ENCODE peak calls at places on chromosomes 5 and 9, in seven cellular contexts. One of them, this sample, is unnamed.

GRCh38 chr5:55429707-55430253 is 105.0 kb downstream of the PLPP1 start:
- DNase-seq in NCI-H2081: peak
- DNase-seq in H9: no peak
- DNase-seq in COR-L47: peak
- DNase-seq in neural crest cell: no peak
- DNase-seq in NCI-H82: no peak
- DNase-seq in activated CD8-positive, alpha-beta memory T cell treated with anti-CD3 and anti-CD28 coated beads, Interleukin-2, amount 10 ng/mL, durations not matched to agents 7 days and 5 days: no peak
- DNase-seq in this sample: no peak

GRCh38 chr5:111983459-111983858 is 226.5 kb upstream of the NREP start:
- DNase-seq in NCI-H2081: no peak
- DNase-seq in H9: no peak
- DNase-seq in COR-L47: no peak
- DNase-seq in neural crest cell: no peak
- DNase-seq in NCI-H82: no peak
- DNase-seq in activated CD8-positive, alpha-beta memory T cell treated with anti-CD3 and anti-CD28 coated beads, Interleukin-2, amount 10 ng/mL, durations not matched to agents 7 days and 5 days: no peak
- DNase-seq in this sample: no peak

GRCh38 chr9:108543251-108543768 is 312.5 kb downstream of the ACTL7B start:
- DNase-seq in NCI-H2081: no peak
- DNase-seq in H9: peak
- DNase-seq in COR-L47: no peak
- DNase-seq in neural crest cell: no peak
- DNase-seq in NCI-H82: no peak
- DNase-seq in activated CD8-positive, alpha-beta memory T cell treated with anti-CD3 and anti-CD28 coated beads, Interleukin-2, amount 10 ng/mL, durations not matched to agents 7 days and 5 days: no peak
- DNase-seq in this sample: peak

GRCh38 chr9:133553978-133554713 is 19.6 kb downstream of the ADAMTSL2 start:
- DNase-seq in NCI-H2081: no peak
- DNase-seq in H9: peak
- DNase-seq in COR-L47: no peak
- DNase-seq in neural crest cell: no peak
- DNase-seq in NCI-H82: no peak
- DNase-seq in activated CD8-positive, alpha-beta memory T cell treated with anti-CD3 and anti-CD28 coated beads, Interleukin-2, amount 10 ng/mL, durations not matched to agents 7 days and 5 days: no peak
- DNase-seq in this sample: no peak

GRCh38 chr9:33659915-33660314 is 135.4 kb upstream of the PRSS3 start:
- DNase-seq in NCI-H2081: no peak
- DNase-seq in H9: no peak
- DNase-seq in COR-L47: no peak
- DNase-seq in neural crest cell: no peak
- DNase-seq in NCI-H82: no peak
- DNase-seq in activated CD8-positive, alpha-beta memory T cell treated with anti-CD3 and anti-CD28 coated beads, Interleukin-2, amount 10 ng/mL, durations not matched to agents 7 days and 5 days: no peak
- DNase-seq in this sample: no peak

GRCh38 chr9:27247756-27248155 is 49.2 kb downstream of the EQTN start:
- DNase-seq in NCI-H2081: peak
- DNase-seq in H9: peak
- DNase-seq in COR-L47: peak
- DNase-seq in neural crest cell: peak
- DNase-seq in NCI-H82: peak
- DNase-seq in activated CD8-positive, alpha-beta memory T cell treated with anti-CD3 and anti-CD28 coated beads, Interleukin-2, amount 10 ng/mL, durations not matched to agents 7 days and 5 days: no peak
- DNase-seq in this sample: peak

GRCh38 chr5:36722913-36723312 is 116.5 kb downstream of the SLC1A3 start:
- DNase-seq in NCI-H2081: no peak
- DNase-seq in H9: no peak
- DNase-seq in COR-L47: no peak
- DNase-seq in neural crest cell: no peak
- DNase-seq in NCI-H82: peak
- DNase-seq in activated CD8-positive, alpha-beta memory T cell treated with anti-CD3 and anti-CD28 coated beads, Interleukin-2, amount 10 ng/mL, durations not matched to agents 7 days and 5 days: no peak
- DNase-seq in this sample: peak

GRCh38 chr5:139470821-139471300 is at the start of gene SMIM33:
- DNase-seq in NCI-H2081: no peak
- DNase-seq in H9: no peak
- DNase-seq in COR-L47: no peak
- DNase-seq in neural crest cell: no peak
- DNase-seq in NCI-H82: no peak
- DNase-seq in activated CD8-positive, alpha-beta memory T cell treated with anti-CD3 and anti-CD28 coated beads, Interleukin-2, amount 10 ng/mL, durations not matched to agents 7 days and 5 days: no peak
- DNase-seq in this sample: no peak

GRCh38 chr5:159442210-159442850 is 112.0 kb upstream of the IL12B start:
- DNase-seq in NCI-H2081: no peak
- DNase-seq in H9: peak
- DNase-seq in COR-L47: no peak
- DNase-seq in neural crest cell: no peak
- DNase-seq in NCI-H82: peak
- DNase-seq in activated CD8-positive, alpha-beta memory T cell treated with anti-CD3 and anti-CD28 coated beads, Interleukin-2, amount 10 ng/mL, durations not matched to agents 7 days and 5 days: no peak
- DNase-seq in this sample: no peak

GRCh38 chr5:71658916-71659661 is 60.0 kb upstream of the CARTPT start:
- DNase-seq in NCI-H2081: no peak
- DNase-seq in H9: no peak
- DNase-seq in COR-L47: no peak
- DNase-seq in neural crest cell: no peak
- DNase-seq in NCI-H82: peak
- DNase-seq in activated CD8-positive, alpha-beta memory T cell treated with anti-CD3 and anti-CD28 coated beads, Interleukin-2, amount 10 ng/mL, durations not matched to agents 7 days and 5 days: no peak
- DNase-seq in this sample: peak

GRCh38 chr5:53041071-53041692 is 52.0 kb downstream of the ITGA2 start:
- DNase-seq in NCI-H2081: no peak
- DNase-seq in H9: no peak
- DNase-seq in COR-L47: no peak
- DNase-seq in neural crest cell: no peak
- DNase-seq in NCI-H82: no peak
- DNase-seq in activated CD8-positive, alpha-beta memory T cell treated with anti-CD3 and anti-CD28 coated beads, Interleukin-2, amount 10 ng/mL, durations not matched to agents 7 days and 5 days: peak
- DNase-seq in this sample: no peak

GRCh38 chr9:93465853-93466252 is 12.5 kb upstream of the FAM120AOS start:
- DNase-seq in NCI-H2081: no peak
- DNase-seq in H9: no peak
- DNase-seq in COR-L47: no peak
- DNase-seq in neural crest cell: no peak
- DNase-seq in NCI-H82: no peak
- DNase-seq in activated CD8-positive, alpha-beta memory T cell treated with anti-CD3 and anti-CD28 coated beads, Interleukin-2, amount 10 ng/mL, durations not matched to agents 7 days and 5 days: no peak
- DNase-seq in this sample: no peak

GRCh38 chr9:134224827-134225154 is 60.4 kb upstream of the RNU6ATAC start:
- DNase-seq in NCI-H2081: no peak
- DNase-seq in H9: no peak
- DNase-seq in COR-L47: no peak
- DNase-seq in neural crest cell: no peak
- DNase-seq in NCI-H82: no peak
- DNase-seq in activated CD8-positive, alpha-beta memory T cell treated with anti-CD3 and anti-CD28 coated beads, Interleukin-2, amount 10 ng/mL, durations not matched to agents 7 days and 5 days: no peak
- DNase-seq in this sample: no peak

GRCh38 chr9:33884856-33885701 is 68.1 kb downstream of the UBE2R2 start:
- DNase-seq in NCI-H2081: peak
- DNase-seq in H9: no peak
- DNase-seq in COR-L47: peak
- DNase-seq in neural crest cell: no peak
- DNase-seq in NCI-H82: peak
- DNase-seq in activated CD8-positive, alpha-beta memory T cell treated with anti-CD3 and anti-CD28 coated beads, Interleukin-2, amount 10 ng/mL, durations not matched to agents 7 days and 5 days: no peak
- DNase-seq in this sample: peak

GRCh38 chr5:1881731-1882336 is 891 bp downstream of the IRX4 start:
- DNase-seq in NCI-H2081: no peak
- DNase-seq in H9: peak
- DNase-seq in COR-L47: no peak
- DNase-seq in neural crest cell: no peak
- DNase-seq in NCI-H82: no peak
- DNase-seq in activated CD8-positive, alpha-beta memory T cell treated with anti-CD3 and anti-CD28 coated beads, Interleukin-2, amount 10 ng/mL, durations not matched to agents 7 days and 5 days: no peak
- DNase-seq in this sample: no peak

GRCh38 chr5:179623001-179623905 is at the start of gene HNRNPH1:
- DNase-seq in NCI-H2081: peak
- DNase-seq in H9: peak
- DNase-seq in COR-L47: peak
- DNase-seq in neural crest cell: peak
- DNase-seq in NCI-H82: peak
- DNase-seq in activated CD8-positive, alpha-beta memory T cell treated with anti-CD3 and anti-CD28 coated beads, Interleukin-2, amount 10 ng/mL, durations not matched to agents 7 days and 5 days: peak
- DNase-seq in this sample: peak

GRCh38 chr5:88503065-88503394 is 234.4 kb upstream of the TMEM161B start:
- DNase-seq in NCI-H2081: no peak
- DNase-seq in H9: no peak
- DNase-seq in COR-L47: no peak
- DNase-seq in neural crest cell: no peak
- DNase-seq in NCI-H82: no peak
- DNase-seq in activated CD8-positive, alpha-beta memory T cell treated with anti-CD3 and anti-CD28 coated beads, Interleukin-2, amount 10 ng/mL, durations not matched to agents 7 days and 5 days: no peak
- DNase-seq in this sample: no peak

GRCh38 chr5:16773990-16774389 is 157.2 kb upstream of the RETREG1 start:
- DNase-seq in NCI-H2081: peak
- DNase-seq in H9: no peak
- DNase-seq in COR-L47: peak
- DNase-seq in neural crest cell: no peak
- DNase-seq in NCI-H82: peak
- DNase-seq in activated CD8-positive, alpha-beta memory T cell treated with anti-CD3 and anti-CD28 coated beads, Interleukin-2, amount 10 ng/mL, durations not matched to agents 7 days and 5 days: no peak
- DNase-seq in this sample: peak

GRCh38 chr9:83503881-83504280 is 34.3 kb downstream of the FRMD3 start:
- DNase-seq in NCI-H2081: no peak
- DNase-seq in H9: no peak
- DNase-seq in COR-L47: no peak
- DNase-seq in neural crest cell: no peak
- DNase-seq in NCI-H82: no peak
- DNase-seq in activated CD8-positive, alpha-beta memory T cell treated with anti-CD3 and anti-CD28 coated beads, Interleukin-2, amount 10 ng/mL, durations not matched to agents 7 days and 5 days: no peak
- DNase-seq in this sample: no peak

GRCh38 chr9:126842977-126843799 is 17.3 kb upstream of the ZBTB34 start:
- DNase-seq in NCI-H2081: no peak
- DNase-seq in H9: no peak
- DNase-seq in COR-L47: no peak
- DNase-seq in neural crest cell: no peak
- DNase-seq in NCI-H82: no peak
- DNase-seq in activated CD8-positive, alpha-beta memory T cell treated with anti-CD3 and anti-CD28 coated beads, Interleukin-2, amount 10 ng/mL, durations not matched to agents 7 days and 5 days: no peak
- DNase-seq in this sample: no peak

GRCh38 chr5:93607367-93608258 is 24.6 kb downstream of the NR2F1 start:
- DNase-seq in NCI-H2081: peak
- DNase-seq in H9: peak
- DNase-seq in COR-L47: peak
- DNase-seq in neural crest cell: no peak
- DNase-seq in NCI-H82: peak
- DNase-seq in activated CD8-positive, alpha-beta memory T cell treated with anti-CD3 and anti-CD28 coated beads, Interleukin-2, amount 10 ng/mL, durations not matched to agents 7 days and 5 days: peak
- DNase-seq in this sample: peak

GRCh38 chr5:164958688-164959087 is 1453.3 kb downstream of the MAT2B start:
- DNase-seq in NCI-H2081: no peak
- DNase-seq in H9: no peak
- DNase-seq in COR-L47: no peak
- DNase-seq in neural crest cell: no peak
- DNase-seq in NCI-H82: no peak
- DNase-seq in activated CD8-positive, alpha-beta memory T cell treated with anti-CD3 and anti-CD28 coated beads, Interleukin-2, amount 10 ng/mL, durations not matched to agents 7 days and 5 days: no peak
- DNase-seq in this sample: peak

GRCh38 chr5:84306617-84307016 is 78.1 kb downstream of the EDIL3 start:
- DNase-seq in NCI-H2081: no peak
- DNase-seq in H9: no peak
- DNase-seq in COR-L47: no peak
- DNase-seq in neural crest cell: no peak
- DNase-seq in NCI-H82: no peak
- DNase-seq in activated CD8-positive, alpha-beta memory T cell treated with anti-CD3 and anti-CD28 coated beads, Interleukin-2, amount 10 ng/mL, durations not matched to agents 7 days and 5 days: no peak
- DNase-seq in this sample: no peak

GRCh38 chr5:163950248-163950647 is 444.8 kb downstream of the MAT2B start:
- DNase-seq in NCI-H2081: no peak
- DNase-seq in H9: no peak
- DNase-seq in COR-L47: no peak
- DNase-seq in neural crest cell: no peak
- DNase-seq in NCI-H82: no peak
- DNase-seq in activated CD8-positive, alpha-beta memory T cell treated with anti-CD3 and anti-CD28 coated beads, Interleukin-2, amount 10 ng/mL, durations not matched to agents 7 days and 5 days: no peak
- DNase-seq in this sample: no peak

GRCh38 chr9:113568481-113569321 is 105.2 kb downstream of the RGS3 start:
- DNase-seq in NCI-H2081: peak
- DNase-seq in H9: no peak
- DNase-seq in COR-L47: no peak
- DNase-seq in neural crest cell: no peak
- DNase-seq in NCI-H82: peak
- DNase-seq in activated CD8-positive, alpha-beta memory T cell treated with anti-CD3 and anti-CD28 coated beads, Interleukin-2, amount 10 ng/mL, durations not matched to agents 7 days and 5 days: no peak
- DNase-seq in this sample: no peak

GRCh38 chr9:119289740-119290139 is 79.5 kb downstream of the BRINP1 start:
- DNase-seq in NCI-H2081: peak
- DNase-seq in H9: peak
- DNase-seq in COR-L47: peak
- DNase-seq in neural crest cell: peak
- DNase-seq in NCI-H82: peak
- DNase-seq in activated CD8-positive, alpha-beta memory T cell treated with anti-CD3 and anti-CD28 coated beads, Interleukin-2, amount 10 ng/mL, durations not matched to agents 7 days and 5 days: no peak
- DNase-seq in this sample: peak

GRCh38 chr9:133731876-133732321 is 6.3 kb downstream of the SARDH start:
- DNase-seq in NCI-H2081: peak
- DNase-seq in H9: peak
- DNase-seq in COR-L47: peak
- DNase-seq in neural crest cell: no peak
- DNase-seq in NCI-H82: peak
- DNase-seq in activated CD8-positive, alpha-beta memory T cell treated with anti-CD3 and anti-CD28 coated beads, Interleukin-2, amount 10 ng/mL, durations not matched to agents 7 days and 5 days: no peak
- DNase-seq in this sample: peak

GRCh38 chr9:6551126-6551525 is 94.4 kb downstream of the GLDC start:
- DNase-seq in NCI-H2081: peak
- DNase-seq in H9: no peak
- DNase-seq in COR-L47: peak
- DNase-seq in neural crest cell: no peak
- DNase-seq in NCI-H82: no peak
- DNase-seq in activated CD8-positive, alpha-beta memory T cell treated with anti-CD3 and anti-CD28 coated beads, Interleukin-2, amount 10 ng/mL, durations not matched to agents 7 days and 5 days: no peak
- DNase-seq in this sample: no peak

GRCh38 chr9:89187541-89187940 is 8.9 kb upstream of the SHC3 start:
- DNase-seq in NCI-H2081: no peak
- DNase-seq in H9: no peak
- DNase-seq in COR-L47: no peak
- DNase-seq in neural crest cell: no peak
- DNase-seq in NCI-H82: no peak
- DNase-seq in activated CD8-positive, alpha-beta memory T cell treated with anti-CD3 and anti-CD28 coated beads, Interleukin-2, amount 10 ng/mL, durations not matched to agents 7 days and 5 days: no peak
- DNase-seq in this sample: no peak

GRCh38 chr5:158943057-158943456 is 156.7 kb downstream of the EBF1 start:
- DNase-seq in NCI-H2081: no peak
- DNase-seq in H9: no peak
- DNase-seq in COR-L47: no peak
- DNase-seq in neural crest cell: no peak
- DNase-seq in NCI-H82: no peak
- DNase-seq in activated CD8-positive, alpha-beta memory T cell treated with anti-CD3 and anti-CD28 coated beads, Interleukin-2, amount 10 ng/mL, durations not matched to agents 7 days and 5 days: no peak
- DNase-seq in this sample: peak

GRCh38 chr5:175663191-175664184 is 5.6 kb downstream of the HRH2 start:
- DNase-seq in NCI-H2081: no peak
- DNase-seq in H9: no peak
- DNase-seq in COR-L47: no peak
- DNase-seq in neural crest cell: no peak
- DNase-seq in NCI-H82: no peak
- DNase-seq in activated CD8-positive, alpha-beta memory T cell treated with anti-CD3 and anti-CD28 coated beads, Interleukin-2, amount 10 ng/mL, durations not matched to agents 7 days and 5 days: no peak
- DNase-seq in this sample: no peak

This sample was measured in fibroblast of mammary gland.